ENCODE peak calls at places on chromosomes 4 and X, in seven cellular contexts. Y, T, Q, R, Z, M and H are unnamed samples.

GRCh38 chrX:1181131-1181530 is 31.3 kb downstream of the CRLF2 start:
- DNase-seq in Z (peak; percentile 22), M (no peak), Y (no peak), R (no peak), Q (no peak), T (no peak), H (no peak)

GRCh38 chr4:159103406-159104131 is 690 bp downstream of the RAPGEF2 start:
- DNase-seq in Z (peak; percentile 51), T (peak; percentile 69), Q (peak; percentile 11), R (peak; percentile 45), Y (peak; percentile 84), M (peak; percentile 58), H (peak; percentile 44)

GRCh38 chr4:118327554-118328241 is 25.1 kb downstream of the PRSS12 start:
- DNase-seq in R (no peak), Z (no peak), T (no peak), M (no peak), Y (no peak), Q (no peak), H (no peak)

GRCh38 chr4:21046121-21046520 is 345.9 kb downstream of the PACRGL start:
- DNase-seq in Y (no peak), M (no peak), Z (no peak), Q (no peak), R (no peak), T (no peak), H (no peak)

GRCh38 chr4:46389301-46389761 is 597 bp downstream of the GABRA2 start:
- DNase-seq in R (no peak), Z (no peak), T (no peak), Y (no peak), Q (no peak), M (peak; percentile 57), H (peak; percentile 62)

GRCh38 chrX:71111851-71112468 is 583 bp upstream of the IL2RG start:
- DNase-seq in M (no peak), Q (peak; percentile 15), R (peak; percentile 52), Z (no peak), T (no peak), Y (no peak), H (no peak)

GRCh38 chr4:25813705-25814104 is 49.1 kb downstream of the SEL1L3 start:
- DNase-seq in R (no peak), Y (no peak), Q (no peak), T (no peak), Z (peak; percentile 73), M (no peak), H (no peak)

GRCh38 chrX:15116900-15117299 is 153.0 kb downstream of the ASB9 start:
- DNase-seq in Z (no peak), R (no peak), M (no peak), T (no peak), Q (no peak), Y (no peak), H (no peak)

GRCh38 chrX:149453030-149453429 is 52.1 kb downstream of the IDS start:
- DNase-seq in T (no peak), Z (peak; percentile 47), R (no peak), Q (no peak), Y (no peak), M (no peak), H (no peak)

GRCh38 chr4:180550106-180550505 is 1693.1 kb upstream of the TENM3 start:
- DNase-seq in R (no peak), Q (no peak), M (no peak), Y (no peak), Z (no peak), T (no peak), H (no peak)

GRCh38 chr4:90438540-90438939 is 311.3 kb downstream of the CCSER1 start:
- DNase-seq in Q (no peak), T (no peak), Y (no peak), R (no peak), Z (no peak), M (no peak), H (no peak)

GRCh38 chr4:174156239-174156826 is 127.1 kb downstream of the FBXO8 start:
- DNase-seq in Y (no peak), Q (no peak), M (no peak), R (peak; percentile 10), T (peak; percentile 55), Z (no peak), H (no peak)

GRCh38 chrX:114962209-114962608 is 55.2 kb downstream of the IL13RA2 start:
- DNase-seq in Y (no peak), Z (no peak), T (no peak), R (no peak), M (no peak), Q (no peak), H (no peak)

GRCh38 chr4:76969493-76969892 is 19.9 kb downstream of the SEPTIN11 start:
- DNase-seq in R (no peak), Y (no peak), T (no peak), Z (no peak), M (no peak), Q (no peak), H (no peak)

GRCh38 chr4:61201562-61202099 is 1.5 kb downstream of the ADGRL3 start:
- DNase-seq in M (no peak), Z (no peak), R (no peak), Y (peak; percentile 20), T (no peak), Q (no peak), H (no peak)

GRCh38 chr4:26491449-26492170 is 1.3 kb upstream of the CCKAR start:
- DNase-seq in T (no peak), Q (no peak), Y (no peak), Z (no peak), R (no peak), M (no peak), H (no peak)

GRCh38 chr4:81065446-81065845 is 34.9 kb downstream of the BMP3 start:
- DNase-seq in M (no peak), Y (no peak), Q (no peak), Z (no peak), T (no peak), R (no peak), H (no peak)

GRCh38 chrX:93673869-93674271 is at the start of gene FAM133A:
- DNase-seq in T (no peak), R (peak; percentile 20), Y (no peak), Q (no peak), M (no peak), Z (no peak), H (no peak)

GRCh38 chrX:138917781-138918180 is 206.3 kb upstream of the FGF13 start:
- DNase-seq in M (no peak), T (no peak), Q (no peak), Z (no peak), R (no peak), Y (no peak), H (no peak)

GRCh38 chr4:89788243-89789072 is 48.5 kb downstream of the SNCA start:
- DNase-seq in Z (no peak), Y (peak; percentile 71), Q (no peak), T (no peak), R (no peak), M (no peak), H (no peak)

GRCh38 chrX:20595928-20596550 is 329.3 kb upstream of the RPS6KA3 start:
- DNase-seq in Y (peak; percentile 18), R (no peak), M (no peak), T (no peak), Z (no peak), Q (no peak), H (no peak)

GRCh38 chr4:152968806-152969394 is 32.8 kb downstream of the FHDC1 start:
- DNase-seq in Z (no peak), T (no peak), Q (no peak), M (no peak), R (no peak), Y (no peak), H (no peak)

GRCh38 chr4:26201119-26201518 is 119.7 kb upstream of the RBPJ start:
- DNase-seq in M (no peak), Z (no peak), Q (no peak), T (no peak), Y (no peak), R (no peak), H (no peak)

GRCh38 chr4:83356899-83357661 is 22.4 kb upstream of the HPSE start:
- DNase-seq in Q (no peak), R (no peak), Z (no peak), Y (no peak), M (no peak), T (no peak), H (no peak)

GRCh38 chrX:82813671-82814078 is 694.4 kb upstream of the POU3F4 start:
- DNase-seq in Q (no peak), Y (no peak), R (no peak), T (no peak), Z (peak; percentile 55), M (no peak), H (no peak)

GRCh38 chr4:121758896-121759568 is 5.9 kb downstream of the SMIM43 start:
- DNase-seq in T (no peak), R (no peak), Z (no peak), Y (no peak), Q (no peak), M (no peak), H (no peak)

GRCh38 chr4:141027421-141027820 is 105.8 kb downstream of the RNF150 start:
- DNase-seq in Z (no peak), R (no peak), Q (no peak), T (no peak), Y (no peak), M (no peak), H (no peak)

GRCh38 chr4:7960017-7960789 is 20.5 kb upstream of the AFAP1 start:
- DNase-seq in Z (no peak), T (no peak), R (no peak), M (no peak), Y (no peak), Q (no peak), H (no peak)
- H3K27ac ChIP-seq in Z (no peak overlapping the region), T (no peak overlapping the region), R (no peak overlapping the region), M (peak overlapping the region; percentile 75), Y (no peak overlapping the region), Q (no peak overlapping the region), H (peak overlapping the region; percentile 22)

DNA sequence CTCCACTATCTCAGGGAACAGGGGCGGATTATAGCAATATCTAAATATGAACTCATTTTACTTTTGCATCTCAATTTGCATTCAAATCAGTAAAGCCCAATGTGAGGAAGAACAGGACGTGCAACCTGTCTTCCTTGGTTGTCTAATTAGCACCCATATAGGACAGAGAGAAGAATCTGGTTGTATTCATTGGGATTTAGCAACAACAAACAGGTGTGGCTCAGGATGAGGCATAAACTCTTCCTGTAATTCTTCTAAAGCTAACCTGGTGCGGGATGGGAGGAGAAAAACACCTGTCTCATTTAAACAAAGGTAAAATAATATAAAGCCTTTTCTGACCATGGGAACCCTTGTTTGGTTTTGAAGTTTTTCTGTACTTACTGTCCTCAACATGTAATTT is 22.2 kb downstream of the TMPRSS11A start:
- DNase-seq in M (no peak), Y (no peak), T (no peak), Q (no peak), Z (no peak), R (no peak), H (no peak)
- H3K27ac ChIP-seq in M (no peak overlapping the region), Y (no peak overlapping the region), T (no peak overlapping the region), Q (no peak overlapping the region), Z (no peak overlapping the region), R (no peak overlapping the region), H (no peak overlapping the region)

GRCh38 chrX:46814966-46815365 is 21.9 kb upstream of the RP2 start:
- DNase-seq in M (no peak), Z (no peak), R (no peak), Y (no peak), T (no peak), Q (no peak), H (no peak)

GRCh38 chrX:46819136-46819535 is 17.7 kb upstream of the RP2 start:
- DNase-seq in R (no peak), Q (no peak), T (no peak), M (no peak), Y (no peak), Z (no peak), H (no peak)

GRCh38 chrX:46820391-46821100 is 16.3 kb upstream of the RP2 start:
- DNase-seq in Y (no peak), M (no peak), T (no peak), Q (no peak), Z (no peak), R (no peak), H (no peak)
- H3K27ac ChIP-seq in Y (no peak overlapping the region), M (no peak overlapping the region), T (no peak overlapping the region), Q (no peak overlapping the region), Z (no peak overlapping the region), R (no peak overlapping the region), H (no peak overlapping the region)

GRCh38 chr4:108350332-108350731 is 181.6 kb upstream of the LEF1 start:
- DNase-seq in M (no peak), Q (no peak), Y (no peak), Z (no peak), T (no peak), R (no peak), H (no peak)
- H3K27ac ChIP-seq in M (no peak overlapping the region), Q (no peak overlapping the region), Y (no peak overlapping the region), Z (no peak overlapping the region), T (no peak overlapping the region), R (no peak overlapping the region), H (no peak overlapping the region)